ENCODE peak calls at places on chromosomes 2 and 18, in seven cellular contexts. Q is ACHN; C is H9; V is ecto neural progenitor cell; F is nephron progenitor cell; X is stimulated activated CD4-positive, alpha-beta T cell treated with anti-CD3 and anti-CD28 coated beads, Interleukin-12 subunit alpha, Interleukin-12 subunit beta, amount 100 ng/mL, for 24 hours; E is DMS53. P is an unnamed sample.

GRCh38 chr2:191866675-191867506 is 20.0 kb upstream of the CAVIN2 start:
- DNase-seq in Q (peak), C (no peak), V (no peak), F (no peak), X (no peak), E (peak), P (peak)

GRCh38 chr2:124815386-124815785 is 790.3 kb downstream of the CNTNAP5 start:
- DNase-seq in Q (no peak), C (no peak), V (no peak), F (no peak), X (no peak), E (no peak), P (no peak)

GRCh38 chr2:8692783-8693768 is 11.2 kb downstream of the ID2 start:
- DNase-seq in Q (peak), C (peak), V (peak), F (peak), X (peak), E (peak), P (peak)

GRCh38 chr2:178491612-178492011 is 11.4 kb downstream of the PLEKHA3 start:
- DNase-seq in Q (no peak), C (no peak), V (no peak), F (no peak), X (no peak), E (no peak), P (no peak)

GRCh38 chr2:226256709-226257401 is 542.8 kb downstream of the IRS1 start:
- DNase-seq in Q (no peak), C (no peak), V (no peak), F (no peak), X (no peak), E (no peak), P (no peak)

GRCh38 chr2:226792155-226792871 is 7.3 kb downstream of the IRS1 start:
- DNase-seq in Q (peak), C (no peak), V (no peak), F (no peak), X (no peak), E (peak), P (peak)

GRCh38 chr2:223979730-223980396 is 22.6 kb downstream of the MRPL44 start:
- DNase-seq in Q (no peak), C (no peak), V (no peak), F (no peak), X (no peak), E (peak), P (no peak)

GRCh38 chr18:76857476-76857875 is 35.1 kb downstream of the ZNF236 start:
- DNase-seq in Q (no peak), C (no peak), V (no peak), F (no peak), X (no peak), E (no peak), P (no peak)

GRCh38 chr18:68817584-68817983 is 19.7 kb downstream of the CCDC102B start:
- DNase-seq in Q (no peak), C (no peak), V (no peak), F (no peak), X (no peak), E (no peak), P (no peak)

GRCh38 chr2:100019499-100019898 is 122.9 kb downstream of the AFF3 start:
- DNase-seq in Q (no peak), C (no peak), V (no peak), F (no peak), X (no peak), E (no peak), P (no peak)

GRCh38 chr2:2691419-2691818 is 360.3 kb upstream of the MYT1L start:
- DNase-seq in Q (no peak), C (no peak), V (no peak), F (no peak), X (no peak), E (no peak), P (no peak)